ENCODE peak calls at places on chromosomes 2 and 18, in ten cellular contexts. R is CD8-positive, alpha-beta memory T cell; Y is GM13976; Q is A549; K is NCI-H1048; C is ACHN; P is NCI-H69; H is activated CD8-positive, alpha-beta memory T cell treated with anti-CD3 and anti-CD28 coated beads for 48 hours; D is keratinocyte; J is NCI-H2081. X is an unnamed sample.

GRCh38 chr2:156736950-156737349 is 300.8 kb downstream of the GPD2 start:
- DNase-seq in Q (no peak), J (no peak), C (no peak), P (no peak), Y (no peak), H (no peak), K (no peak), R (no peak), D (no peak), X (no peak)

GRCh38 chr2:84077504-84077903 is 381.6 kb downstream of the SUCLG1 start:
- DNase-seq in Y (no peak), H (no peak), C (peak), D (no peak), P (peak), Q (peak), R (no peak), J (peak), K (no peak), X (no peak)

GRCh38 chr2:189210250-189211075 is 30.9 kb upstream of the COL5A2 start:
- DNase-seq in C (peak), P (no peak), Q (peak), Y (no peak), J (peak), R (no peak), D (peak), H (no peak), K (no peak), X (no peak)

GRCh38 chr2:43855292-43855691 is 16.5 kb downstream of the ABCG8 start:
- DNase-seq in Y (no peak), R (no peak), P (no peak), C (no peak), H (no peak), J (no peak), K (no peak), Q (no peak), D (no peak), X (no peak)

GRCh38 chr2:86105252-86105968 is at the start of gene POLR1A:
- DNase-seq in D (peak), P (peak), Q (peak), Y (peak), C (peak), K (peak), H (peak), J (peak), R (peak), X (no peak)

GRCh38 chr2:59963157-59963556 is 590.3 kb downstream of the BCL11A start:
- DNase-seq in J (no peak), Y (no peak), Q (no peak), K (no peak), R (no peak), D (no peak), P (no peak), C (no peak), H (no peak), X (no peak)

GRCh38 chr2:47026738-47027531 is 111.3 kb upstream of the MCFD2 start:
- DNase-seq in D (no peak), P (no peak), H (no peak), K (no peak), R (no peak), J (no peak), C (no peak), Q (no peak), Y (no peak), X (no peak)

GRCh38 chr18:26813043-26813442 is 52.5 kb downstream of the AQP4 start:
- DNase-seq in K (peak), Y (peak), D (no peak), Q (peak), P (peak), J (peak), C (peak), R (no peak), H (no peak), X (peak)

GRCh38 chr18:37563810-37564511 is 1.6 kb downstream of the CELF4 start:
- DNase-seq in H (no peak), P (peak), C (no peak), K (no peak), R (no peak), Y (no peak), J (no peak), Q (no peak), D (no peak), X (no peak)

GRCh38 chr2:68807821-68808266 is 63.4 kb downstream of the BMP10 start:
- DNase-seq in P (no peak), C (no peak), R (no peak), J (no peak), H (no peak), Y (no peak), Q (no peak), K (no peak), D (peak), X (no peak)

GRCh38 chr2:110881908-110882307 is 149.5 kb downstream of the ACOXL start:
- DNase-seq in R (no peak), H (no peak), P (no peak), D (no peak), Y (no peak), Q (no peak), J (no peak), K (no peak), C (no peak), X (no peak)

GRCh38 chr18:76376225-76376624 is 118.8 kb downstream of the ZNF516 start:
- DNase-seq in Y (no peak), C (no peak), J (no peak), Q (peak), H (no peak), R (no peak), D (no peak), P (peak), K (no peak), X (no peak)

GRCh38 chr2:172693037-172693436 is 42.6 kb upstream of the RAPGEF4 start:
- DNase-seq in K (no peak), C (peak), P (peak), J (peak), R (no peak), Q (peak), Y (no peak), H (no peak), D (peak), X (peak)

GRCh38 chr2:147204102-147204501 is 640.7 kb upstream of the ACVR2A start:
- DNase-seq in K (no peak), R (no peak), Q (no peak), J (no peak), P (no peak), D (no peak), Y (no peak), H (no peak), C (peak), X (no peak)

GRCh38 chr2:54402350-54402749 is 53.8 kb upstream of the SPTBN1 start:
- DNase-seq in R (no peak), Q (no peak), D (no peak), J (no peak), K (no peak), P (no peak), C (no peak), Y (no peak), H (no peak), X (no peak)

GRCh38 chr2:55848096-55848495 is 75.5 kb downstream of the EFEMP1 start:
- DNase-seq in J (no peak), H (no peak), C (no peak), D (no peak), R (no peak), K (no peak), P (no peak), Q (no peak), Y (no peak), X (no peak)

GRCh38 chr2:70420005-70420580 is 118.2 kb upstream of the FAM136A start:
- DNase-seq in H (no peak), Q (no peak), J (no peak), C (no peak), K (no peak), D (no peak), Y (no peak), P (no peak), R (no peak), X (no peak)

GRCh38 chr2:113213061-113213930 is 39.5 kb downstream of the PSD4 start:
- DNase-seq in Q (no peak), C (no peak), H (no peak), R (no peak), K (no peak), J (no peak), Y (no peak), P (no peak), D (no peak), X (no peak)

GRCh38 chr2:113240915-113241911 is 37.5 kb downstream of the PAX8 start:
- DNase-seq in C (peak), Y (no peak), D (peak), P (peak), Q (peak), J (no peak), R (no peak), K (no peak), H (peak), X (peak)

GRCh38 chr18:55419939-55420664 is 167.9 kb downstream of the TCF4 start:
- DNase-seq in J (peak), R (no peak), C (no peak), P (peak), K (no peak), H (no peak), D (no peak), Y (no peak), Q (no peak), X (no peak)

GRCh38 chr2:187922841-187923240 is 368.6 kb upstream of the TFPI start:
- DNase-seq in Q (no peak), K (no peak), J (no peak), D (no peak), P (peak), H (no peak), R (no peak), C (no peak), Y (no peak), X (no peak)

GRCh38 chr2:50614056-50614455 is 417.9 kb downstream of the NRXN1 start:
- DNase-seq in Q (no peak), J (no peak), Y (no peak), R (no peak), P (no peak), D (no peak), H (no peak), C (no peak), K (no peak), X (no peak)

GRCh38 chr2:73494031-73494430 is 108.4 kb downstream of the ALMS1 start:
- DNase-seq in J (no peak), H (no peak), Q (peak), C (peak), D (no peak), R (no peak), P (no peak), K (no peak), Y (no peak), X (peak)

GRCh38 chr2:240783819-240784621 is 36.0 kb downstream of the KIF1A start:
- DNase-seq in H (no peak), D (no peak), Y (no peak), J (no peak), R (no peak), C (no peak), Q (no peak), K (no peak), P (no peak), X (peak)

GRCh38 chr2:44315945-44316344 is 40.7 kb downstream of the SLC3A1 start:
- DNase-seq in R (no peak), C (no peak), D (no peak), K (no peak), P (no peak), H (no peak), Y (no peak), Q (no peak), J (no peak), X (no peak)

GRCh38 chr18:13613591-13614317 is 112.6 kb downstream of the FAM210A start:
- DNase-seq in D (no peak), K (no peak), Q (no peak), J (no peak), H (no peak), Y (peak), P (no peak), C (no peak), R (no peak), X (no peak)

GRCh38 chr2:97712693-97713295 is 582 bp upstream of the ZAP70 start:
- DNase-seq in Q (no peak), Y (no peak), J (no peak), P (no peak), K (no peak), D (no peak), C (no peak), R (peak), H (no peak), X (no peak)

GRCh38 chr2:105140237-105140568 is 101.3 kb upstream of the GPR45 start:
- DNase-seq in J (no peak), H (no peak), Y (no peak), D (no peak), R (no peak), C (no peak), K (no peak), P (no peak), Q (no peak), X (no peak)

GRCh38 chr2:74498500-74499268 is 719 bp downstream of the LBX2 start:
- DNase-seq in R (no peak), P (peak), K (no peak), J (no peak), H (no peak), Q (peak), C (no peak), D (no peak), Y (peak), X (no peak)

GRCh38 chr2:191959209-191959608 is 112.3 kb upstream of the CAVIN2 start:
- DNase-seq in J (no peak), C (no peak), Y (no peak), Q (no peak), R (no peak), H (no peak), P (no peak), D (no peak), K (no peak), X (no peak)

GRCh38 chr2:188322569-188323531 is 31.2 kb downstream of the GULP1 start:
- DNase-seq in R (no peak), Y (no peak), C (no peak), H (no peak), Q (peak), P (no peak), J (no peak), K (no peak), D (no peak), X (no peak)

GRCh38 chr2:27356056-27356381 is 545 bp downstream of the GTF3C2 start:
- DNase-seq in Q (peak), K (no peak), J (peak), C (peak), R (no peak), Y (peak), H (peak), P (peak), D (no peak), X (no peak)